ENCODE peak calls at places on chromosomes 16 and 17, in five cellular contexts. One of them, this sample, is unnamed.

GRCh38 chr17:2067559-2067958 is 12.7 kb downstream of the HIC1 start:
- DNase-seq in H9: no peak
- DNase-seq in LoVo: no peak
- DNase-seq in NCI-H748 treated with DMSO at 0.1 percent for 48 hours: no peak
- DNase-seq in upper lobe of left lung: no peak
- DNase-seq in this sample: no peak

GRCh38 chr17:39231587-39232551 is 6.1 kb upstream of the STAC2 start:
- DNase-seq in H9: peak
- DNase-seq in LoVo: no peak
- DNase-seq in NCI-H748 treated with DMSO at 0.1 percent for 48 hours: no peak
- DNase-seq in upper lobe of left lung: peak
- DNase-seq in this sample: peak

GRCh38 chr17:72287586-72287985 is 166.8 kb downstream of the SOX9 start:
- DNase-seq in H9: no peak
- DNase-seq in LoVo: no peak
- DNase-seq in NCI-H748 treated with DMSO at 0.1 percent for 48 hours: no peak
- DNase-seq in upper lobe of left lung: no peak
- DNase-seq in this sample: no peak

GRCh38 chr17:31269597-31269996 is 27.4 kb downstream of the OMG start:
- DNase-seq in H9: peak
- DNase-seq in LoVo: peak
- DNase-seq in NCI-H748 treated with DMSO at 0.1 percent for 48 hours: no peak
- DNase-seq in upper lobe of left lung: no peak
- DNase-seq in this sample: no peak

GRCh38 chr17:44205962-44206824 is 6.5 kb upstream of the ATXN7L3 start:
- DNase-seq in H9: no peak
- DNase-seq in LoVo: no peak
- DNase-seq in NCI-H748 treated with DMSO at 0.1 percent for 48 hours: no peak
- DNase-seq in upper lobe of left lung: no peak
- DNase-seq in this sample: no peak

GRCh38 chr17:64245218-64246145 is 17.6 kb downstream of the TEX2 start:
- DNase-seq in H9: no peak
- DNase-seq in LoVo: peak
- DNase-seq in NCI-H748 treated with DMSO at 0.1 percent for 48 hours: no peak
- DNase-seq in upper lobe of left lung: no peak
- DNase-seq in this sample: no peak

GRCh38 chr16:89297870-89298545 is 80.5 kb downstream of the ZNF778 start:
- DNase-seq in H9: no peak
- DNase-seq in LoVo: no peak
- DNase-seq in NCI-H748 treated with DMSO at 0.1 percent for 48 hours: no peak
- DNase-seq in upper lobe of left lung: no peak
- DNase-seq in this sample: no peak

GRCh38 chr17:77332034-77332971 is 191.5 kb downstream of the SEC14L1 start:
- DNase-seq in H9: no peak
- DNase-seq in LoVo: no peak
- DNase-seq in NCI-H748 treated with DMSO at 0.1 percent for 48 hours: peak
- DNase-seq in upper lobe of left lung: peak
- DNase-seq in this sample: peak

GRCh38 chr16:26981266-26981938 is 85.3 kb upstream of the C16orf82 start:
- DNase-seq in H9: no peak
- DNase-seq in LoVo: no peak
- DNase-seq in NCI-H748 treated with DMSO at 0.1 percent for 48 hours: no peak
- DNase-seq in upper lobe of left lung: no peak
- DNase-seq in this sample: no peak

GRCh38 chr17:15945493-15946209 is 721 bp downstream of the ADORA2B start:
- DNase-seq in H9: no peak
- DNase-seq in LoVo: peak
- DNase-seq in NCI-H748 treated with DMSO at 0.1 percent for 48 hours: no peak
- DNase-seq in upper lobe of left lung: no peak
- DNase-seq in this sample: peak

GRCh38 chr16:14002416-14002815 is 68.7 kb upstream of the MRTFB start:
- DNase-seq in H9: no peak
- DNase-seq in LoVo: no peak
- DNase-seq in NCI-H748 treated with DMSO at 0.1 percent for 48 hours: no peak
- DNase-seq in upper lobe of left lung: no peak
- DNase-seq in this sample: no peak